ENCODE peak calls at places on chromosome 1, in six cellular contexts. A is stimulated activated CD4-positive, alpha-beta T cell treated with anti-CD3 and anti-CD28 coated beads, Interleukin-15, amount 100 ng/mL, for 1 hour; V is keratinocyte; R is hypothalamus; F is NCI-H2107; H is NCI-H2081. P is an unnamed sample.

GRCh38 chr1:16903458-16903796 is 7.6 kb downstream of the RNU1-2 start:
- DNase-seq in A (no peak), V (no peak), R (no peak), F (no peak), H (no peak), P (no peak)

GRCh38 chr1:54571803-54572202 is 23.8 kb downstream of the ACOT11 start:
- DNase-seq in A (no peak), V (no peak), R (no peak), F (no peak), H (no peak), P (no peak)

GRCh38 chr1:180881806-180882509 is 30.7 kb upstream of the KIAA1614 start:
- DNase-seq in A (no peak), V (no peak), R (no peak), F (no peak), H (peak), P (no peak)

GRCh38 chr1:38296047-38296446 is 249.5 kb upstream of the POU3F1 start:
- DNase-seq in A (no peak), V (no peak), R (no peak), F (peak), H (peak), P (no peak)

GRCh38 chr1:7366955-7367665 is 404.0 kb upstream of the VAMP3 start:
- DNase-seq in A (no peak), V (no peak), R (no peak), F (no peak), H (peak), P (no peak)

GRCh38 chr1:43358121-43358745 is 548 bp upstream of the CDC20 start:
- DNase-seq in A (no peak), V (no peak), R (no peak), F (peak), H (peak), P (peak)

GRCh38 chr1:235937123-235937522 is 70.4 kb upstream of the LYST start:
- DNase-seq in A (no peak), V (no peak), R (no peak), F (no peak), H (no peak), P (no peak)

GRCh38 chr1:65065535-65066378 is 82.2 kb upstream of the AK4 start:
- DNase-seq in A (no peak), V (no peak), R (no peak), F (no peak), H (peak), P (no peak)

GRCh38 chr1:205568469-205569361 is 63.1 kb downstream of the ELK4 start:
- DNase-seq in A (no peak), V (no peak), R (peak), F (no peak), H (no peak), P (no peak)